ENCODE peak calls at places on chromosomes 11 and 22, in nine cellular contexts. B, V, L, A, D, X, G, T and Q are unnamed samples.

GRCh38 chr11:14015711-14016110 is 53.2 kb downstream of the SPON1 start:
- DNase-seq in X (no peak), B (no peak), A (no peak), D (peak), G (no peak), L (no peak), T (peak), V (no peak), Q (no peak)

GRCh38 chr11:125953401-125953935 is 7.6 kb downstream of the VSIG10L2 start:
- DNase-seq in X (no peak), D (no peak), G (no peak), B (no peak), A (no peak), V (no peak), T (no peak), L (no peak), Q (no peak)

GRCh38 chr11:79294845-79295520 is 145.8 kb downstream of the TENM4 start:
- DNase-seq in A (no peak), V (no peak), G (no peak), T (no peak), L (no peak), B (no peak), X (no peak), D (no peak), Q (no peak)

GRCh38 chr11:32830796-32831195 is 1.1 kb downstream of the PRRG4 start:
- DNase-seq in A (no peak), L (no peak), B (no peak), T (no peak), D (no peak), X (no peak), V (no peak), G (no peak), Q (no peak)

GRCh38 chr11:73137262-73137941 is 4.7 kb downstream of the FCHSD2 start:
- DNase-seq in X (no peak), A (no peak), T (no peak), D (peak), V (no peak), B (no peak), G (no peak), L (no peak), Q (no peak)

GRCh38 chr11:108752297-108752751 is 87.5 kb downstream of the DDX10 start:
- DNase-seq in L (no peak), T (peak), D (no peak), A (no peak), G (no peak), X (no peak), B (no peak), V (no peak), Q (no peak)

GRCh38 chr11:46438211-46438610 is 46.6 kb upstream of the CHRM4 start:
- DNase-seq in A (no peak), G (no peak), B (no peak), D (no peak), V (no peak), L (no peak), X (no peak), T (no peak), Q (no peak)

GRCh38 chr22:36946436-36947158 is 33.2 kb downstream of the CSF2RB start:
- DNase-seq in X (no peak), D (no peak), T (peak), A (no peak), B (no peak), V (peak), G (no peak), L (no peak), Q (no peak)

GRCh38 chr11:12882670-12883069 is 126.4 kb upstream of the RASSF10 start:
- DNase-seq in V (no peak), X (no peak), G (no peak), T (no peak), L (no peak), D (no peak), B (no peak), A (no peak), Q (no peak)

GRCh38 chr11:132994038-132994502 is 538.2 kb downstream of the OPCML start:
- DNase-seq in L (no peak), D (no peak), G (no peak), B (no peak), X (no peak), V (no peak), A (no peak), T (no peak), Q (peak)

GRCh38 chr11:9787981-9788521 is 124.2 kb downstream of the SWAP70 start:
- DNase-seq in B (peak), A (peak), X (no peak), D (no peak), L (no peak), G (no peak), V (peak), T (peak), Q (no peak)

GRCh38 chr11:78039919-78040671 is 17.0 kb upstream of the KCTD14 start:
- DNase-seq in V (peak), D (peak), L (no peak), T (peak), B (peak), X (no peak), G (peak), A (peak), Q (peak)

GRCh38 chr22:43840851-43841250 is 21.5 kb downstream of the SULT4A1 start:
- DNase-seq in G (no peak), X (no peak), T (no peak), L (no peak), V (no peak), D (no peak), A (no peak), B (no peak), Q (no peak)

GRCh38 chr22:43840431-43840830 is 21.9 kb downstream of the SULT4A1 start:
- DNase-seq in T (no peak), B (no peak), D (no peak), X (no peak), A (no peak), L (no peak), G (no peak), V (no peak), Q (no peak)

GRCh38 chr22:43839781-43840180 is 22.5 kb downstream of the SULT4A1 start:
- DNase-seq in T (no peak), A (no peak), L (no peak), G (no peak), X (no peak), V (no peak), D (no peak), B (no peak), Q (no peak)

GRCh38 chr22:43843783-43844530 is 18.4 kb downstream of the SULT4A1 start:
- DNase-seq in L (no peak), G (no peak), A (no peak), V (no peak), T (no peak), X (no peak), B (no peak), D (no peak), Q (no peak)

DNA sequence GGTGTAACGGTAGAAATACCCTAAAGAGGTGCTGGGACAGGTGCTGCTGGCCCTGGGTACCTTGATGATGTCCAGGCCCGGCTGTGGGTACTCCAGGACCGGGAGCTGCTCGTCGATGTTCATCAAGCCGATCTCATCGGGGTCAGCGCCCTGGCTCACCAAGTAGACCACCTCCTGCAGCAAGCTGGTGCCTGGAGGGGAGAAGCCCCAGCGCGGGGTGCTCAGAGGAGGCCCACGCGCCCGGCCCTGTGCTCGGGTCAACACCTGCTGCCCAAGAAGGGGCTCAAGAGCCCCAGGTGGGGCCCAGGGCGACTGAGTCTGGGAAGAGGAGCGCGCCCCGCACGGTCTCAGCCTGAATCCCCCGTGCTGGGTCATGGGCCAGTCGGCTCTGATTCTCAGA is 20.6 kb downstream of the SULT4A1 start:
- DNase-seq in L (no peak), T (no peak), B (no peak), V (no peak), A (no peak), D (no peak), G (no peak), X (no peak), Q (no peak)
- TF ChIP-seq CTCF in L (no peak), T (no peak), B (no peak), V (no peak), A (no peak), D (no peak), G (no peak), X (no peak), Q (no peak)

GRCh38 chr11:134861490-134862107 is 449.6 kb upstream of the B3GAT1 start:
- DNase-seq in D (no peak), B (no peak), X (no peak), A (no peak), G (no peak), T (no peak), V (no peak), L (no peak), Q (no peak)
- TF ChIP-seq CTCF in D (peak), B (no peak), X (no peak), A (no peak), G (no peak), T (no peak), V (peak), L (peak), Q (no peak)

GRCh38 chr11:97269527-97269926 is 879.7 kb downstream of the JRKL start:
- DNase-seq in G (no peak), V (peak), T (peak), B (no peak), A (no peak), D (no peak), L (no peak), X (no peak), Q (no peak)
- TF ChIP-seq CTCF in G (no peak), V (peak), T (peak), B (no peak), A (no peak), D (peak), L (peak), X (no peak), Q (peak)

GRCh38 chr22:20524004-20524481 is 16.6 kb downstream of the MED15 start:
- DNase-seq in A (no peak), B (no peak), L (no peak), X (no peak), G (no peak), T (peak), D (no peak), V (peak), Q (no peak)

GRCh38 chr22:20526305-20526627 is 18.9 kb downstream of the MED15 start:
- DNase-seq in X (no peak), A (no peak), B (no peak), D (no peak), V (no peak), G (no peak), T (no peak), L (no peak), Q (no peak)

GRCh38 chr22:20528405-20528978 is 21.1 kb downstream of the MED15 start:
- DNase-seq in A (no peak), D (no peak), L (no peak), X (no peak), T (no peak), B (no peak), G (no peak), V (no peak), Q (no peak)

GRCh38 chr22:20525048-20525447 is 17.6 kb downstream of the MED15 start:
- DNase-seq in G (no peak), V (no peak), X (no peak), D (no peak), L (no peak), T (no peak), B (no peak), A (no peak), Q (no peak)

DNA sequence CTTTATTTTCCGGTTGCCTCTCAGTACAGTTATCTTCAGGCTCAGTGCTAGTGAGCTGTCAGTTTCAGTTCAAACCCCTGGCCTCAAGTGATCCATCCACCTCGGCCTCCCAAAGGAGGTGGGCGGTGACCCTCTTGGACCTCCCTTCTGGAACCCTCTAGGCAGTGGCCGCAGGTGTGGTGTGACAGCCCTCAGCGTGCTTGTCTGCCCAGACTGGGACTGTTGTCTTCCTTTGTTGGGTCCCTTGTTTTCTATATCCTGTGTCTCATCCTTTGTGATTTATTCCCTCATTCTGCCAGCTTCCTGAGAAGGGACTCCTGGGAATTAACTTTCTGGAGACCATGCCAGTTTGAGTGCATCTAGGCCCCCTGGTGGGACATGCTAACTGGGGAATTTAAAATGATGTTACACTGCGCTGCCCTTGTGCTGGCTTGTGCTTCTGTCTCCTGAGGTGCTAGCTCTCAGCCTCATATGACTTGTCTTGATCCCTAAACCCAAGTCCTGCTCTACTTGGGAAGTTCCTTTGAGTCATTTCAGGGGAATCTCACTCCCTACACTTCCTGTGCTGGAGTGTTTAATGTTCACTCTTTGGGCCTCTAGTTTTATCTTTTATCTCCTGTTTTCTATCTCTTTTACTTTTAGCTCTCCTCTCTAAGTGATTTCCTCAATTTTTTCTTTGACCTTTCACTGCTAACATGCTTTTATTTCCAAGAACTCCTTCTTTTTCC is 19.4 kb downstream of the MED15 start:
- DNase-seq in X (no peak), T (peak), G (no peak), A (no peak), V (no peak), L (no peak), D (no peak), B (no peak), Q (no peak)
- TF ChIP-seq CTCF in X (no peak), T (peak), G (no peak), A (no peak), V (no peak), L (no peak), D (no peak), B (no peak), Q (no peak)